ENCODE peak calls at places on chromosomes 13 and 19, in five cellular contexts. H, F, X, A and T are unnamed samples.

GRCh38 chr19:45103200-45103624 is 10.2 kb downstream of the PPP1R37 start:
- DNase-seq in H (no peak), F (no peak), X (no peak), A (no peak), T (no peak)

GRCh38 chr19:1648156-1648925 is 4.1 kb downstream of the TCF3 start:
- DNase-seq in H (no peak), F (no peak), X (no peak), A (no peak), T (no peak)

GRCh38 chr13:46604226-46604968 is 51.4 kb downstream of the LRCH1 start:
- DNase-seq in H (no peak), F (no peak), X (no peak), A (no peak), T (no peak)

GRCh38 chr19:15673176-15673654 is 328 bp downstream of the CYP4F12 start:
- DNase-seq in H (no peak), F (no peak), X (no peak), A (peak; percentile 2), T (no peak)

GRCh38 chr13:56932104-56932503 is 208.6 kb upstream of the PRR20A start:
- DNase-seq in H (no peak), F (no peak), X (no peak), A (no peak), T (no peak)

GRCh38 chr13:42174344-42175162 is 97.4 kb upstream of the AKAP11 start:
- DNase-seq in H (no peak), F (no peak), X (no peak), A (no peak), T (no peak)

GRCh38 chr13:31875134-31875533 is 135.8 kb downstream of the RXFP2 start:
- DNase-seq in H (no peak), F (no peak), X (no peak), A (no peak), T (no peak)

GRCh38 chr13:96994030-96994848 is at the start of gene OXGR1:
- DNase-seq in H (no peak), F (no peak), X (no peak), A (no peak), T (no peak)

GRCh38 chr13:27709779-27710178 is 82.5 kb upstream of the GSX1 start:
- DNase-seq in H (no peak), F (no peak), X (no peak), A (no peak), T (no peak)

GRCh38 chr13:51645154-51645650 is 60.9 kb downstream of the WDFY2 start:
- DNase-seq in H (no peak), F (no peak), X (no peak), A (no peak), T (no peak)

GRCh38 chr19:15419413-15420025 is 731 bp upstream of the AKAP8L start:
- DNase-seq in H (no peak), F (no peak), X (no peak), A (no peak), T (no peak)

GRCh38 chr19:49333426-49334288 is 1.5 kb upstream of the CD37 start:
- DNase-seq in H (peak; percentile 58), F (peak; percentile 52), X (peak; percentile 57), A (no peak), T (peak; percentile 57)

GRCh38 chr13:98944336-98944735 is 33.5 kb downstream of the DOCK9 start:
- DNase-seq in H (no peak), F (no peak), X (no peak), A (no peak), T (no peak)

GRCh38 chr13:79837741-79838450 is 356.9 kb downstream of the NDFIP2 start:
- DNase-seq in H (no peak), F (no peak), X (no peak), A (no peak), T (no peak)

GRCh38 chr13:48504606-48505369 is 28.1 kb downstream of the RCBTB2 start:
- DNase-seq in H (no peak), F (no peak), X (no peak), A (no peak), T (no peak)

GRCh38 chr13:20498129-20498528 is 27.5 kb downstream of the CRYL1 start:
- DNase-seq in H (no peak), F (no peak), X (no peak), A (no peak), T (no peak)

GRCh38 chr19:35342430-35342829 is 5.3 kb upstream of the FFAR1 start:
- DNase-seq in H (no peak), F (no peak), X (no peak), A (no peak), T (no peak)

GRCh38 chr13:107562222-107562621 is 653.1 kb downstream of the LIG4 start:
- DNase-seq in H (no peak), F (no peak), X (no peak), A (no peak), T (no peak)

GRCh38 chr13:30918662-30919405 is 12.8 kb downstream of the MEDAG start:
- DNase-seq in H (no peak), F (no peak), X (no peak), A (no peak), T (no peak)

GRCh38 chr13:108226184-108226583 is 8.0 kb downstream of the ABHD13 start:
- DNase-seq in H (no peak), F (no peak), X (no peak), A (no peak), T (no peak)

GRCh38 chr13:51523082-51523518 is 61.2 kb upstream of the WDFY2 start:
- DNase-seq in H (no peak), F (no peak), X (peak; percentile 59), A (no peak), T (no peak)

GRCh38 chr19:45154064-45154827 is 6.5 kb downstream of the NKPD1 start:
- DNase-seq in H (no peak), F (no peak), X (no peak), A (peak; percentile 78), T (no peak)

GRCh38 chr13:107205318-107206112 is 637.6 kb upstream of the ARGLU1 start:
- DNase-seq in H (peak; percentile 35), F (peak; percentile 16), X (peak; percentile 53), A (peak; percentile 57), T (peak; percentile 34)

GRCh38 chr19:3942790-3943409 is 10.0 kb downstream of the NMRK2 start:
- DNase-seq in H (no peak), F (no peak), X (no peak), A (no peak), T (no peak)

GRCh38 chr13:19586904-19587634 is 25.7 kb upstream of the TPTE2 start:
- DNase-seq in H (peak; percentile 52), F (peak; percentile 43), X (peak; percentile 52), A (no peak), T (peak; percentile 32)

GRCh38 chr19:36152061-36152885 is at the start of gene COX7A1:
- DNase-seq in H (no peak), F (no peak), X (peak; percentile 57), A (no peak), T (no peak)

GRCh38 chr19:1760020-1760419 is 6.7 kb downstream of the ONECUT3 start:
- DNase-seq in H (no peak), F (no peak), X (no peak), A (no peak), T (no peak)

GRCh38 chr19:4586691-4587090 is 27.2 kb upstream of the SEMA6B start:
- DNase-seq in H (no peak), F (no peak), X (no peak), A (no peak), T (no peak)

GRCh38 chr19:18769989-18770528 is 21.0 kb downstream of the COMP start:
- DNase-seq in H (no peak), F (no peak), X (no peak), A (no peak), T (no peak)

GRCh38 chr19:48818234-48818823 is 7.5 kb upstream of the BCAT2 start:
- DNase-seq in H (no peak), F (no peak), X (peak; percentile 82), A (no peak), T (no peak)

GRCh38 chr13:90168953-90169352 is 1178.5 kb upstream of the MIR17HG start:
- DNase-seq in H (no peak), F (no peak), X (no peak), A (no peak), T (no peak)

GRCh38 chr19:18496167-18496979 is 25.5 kb downstream of the ELL start:
- DNase-seq in H (peak; percentile 32), F (peak; percentile 34), X (peak; percentile 79), A (peak; percentile 71), T (no peak)

GRCh38 chr13:73428137-73428536 is 369.3 kb downstream of the KLF5 start:
- DNase-seq in H (no peak), F (no peak), X (no peak), A (peak; percentile 16), T (no peak)

GRCh38 chr13:88097541-88097940 is 426.4 kb downstream of the SLITRK5 start:
- DNase-seq in H (no peak), F (no peak), X (no peak), A (no peak), T (no peak)

GRCh38 chr13:22893149-22893548 is 287.6 kb upstream of the SGCG start:
- DNase-seq in H (no peak), F (no peak), X (no peak), A (no peak), T (no peak)

GRCh38 chr19:49988433-49988832 is 27.5 kb upstream of the SIGLEC11 start:
- DNase-seq in H (no peak), F (no peak), X (no peak), A (no peak), T (no peak)

GRCh38 chr13:62704795-62705329 is 1289.2 kb upstream of the PCDH20 start:
- DNase-seq in H (no peak), F (no peak), X (no peak), A (no peak), T (no peak)

GRCh38 chr19:37007587-37008220 is 70.5 kb upstream of the ZNF420 start:
- DNase-seq in H (peak; percentile 3), F (peak; percentile 17), X (peak; percentile 59), A (no peak), T (no peak)

GRCh38 chr13:114019367-114019766 is 45.5 kb upstream of the C13orf46 start:
- DNase-seq in H (peak; percentile 39), F (peak; percentile 17), X (no peak), A (no peak), T (no peak)

GRCh38 chr19:5031231-5032100 is 62.6 kb downstream of the KDM4B start:
- DNase-seq in H (peak; percentile 80), F (peak; percentile 69), X (peak; percentile 81), A (peak; percentile 88), T (peak; percentile 98)